ENCODE peak calls at places on chromosomes 16 and 17, in seven cellular contexts. F, H, G, R, L, A and P are unnamed samples.

GRCh38 chr17:58575511-58575910 is 61.1 kb upstream of the MTMR4 start:
- DNase-seq in F (no peak), H (peak), G (no peak), R (no peak), L (no peak), A (no peak), P (no peak)

GRCh38 chr16:51592013-51592501 is 441.0 kb upstream of the SALL1 start:
- DNase-seq in F (no peak), H (no peak), G (no peak), R (no peak), L (peak), A (no peak), P (no peak)

GRCh38 chr17:80898706-80899105 is 92.9 kb upstream of the CHMP6 start:
- DNase-seq in F (no peak), H (no peak), G (no peak), R (no peak), L (no peak), A (no peak), P (no peak)

GRCh38 chr17:19645608-19646250 is 2.8 kb upstream of the ALDH3A2 start:
- DNase-seq in F (peak), H (peak), G (no peak), R (peak), L (peak), A (no peak), P (peak)

GRCh38 chr17:3963214-3964201 is 729 bp downstream of the ATP2A3 start:
- DNase-seq in F (peak), H (no peak), G (no peak), R (peak), L (no peak), A (no peak), P (no peak)

GRCh38 chr17:48462946-48463345 is 32.9 kb upstream of the SKAP1 start:
- DNase-seq in F (no peak), H (no peak), G (no peak), R (no peak), L (no peak), A (peak), P (no peak)

GRCh38 chr17:40486513-40487370 is 14.7 kb downstream of the TNS4 start:
- DNase-seq in F (no peak), H (peak), G (no peak), R (no peak), L (no peak), A (no peak), P (no peak)

GRCh38 chr16:8631818-8632217 is 10.3 kb downstream of the METTL22 start:
- DNase-seq in F (no peak), H (no peak), G (no peak), R (no peak), L (no peak), A (no peak), P (no peak)

GRCh38 chr16:55476625-55477533 is 2.1 kb upstream of the MMP2 start:
- DNase-seq in F (no peak), H (peak), G (no peak), R (no peak), L (no peak), A (no peak), P (no peak)

GRCh38 chr17:35056013-35056412 is 7.5 kb downstream of the RFFL start:
- DNase-seq in F (no peak), H (no peak), G (no peak), R (no peak), L (peak), A (no peak), P (no peak)

GRCh38 chr16:81632392-81633146 is 146.5 kb upstream of the PLCG2 start:
- DNase-seq in F (no peak), H (peak), G (no peak), R (peak), L (no peak), A (no peak), P (no peak)

GRCh38 chr17:8672326-8672725 is 41.8 kb upstream of the MYH10 start:
- DNase-seq in F (no peak), H (no peak), G (no peak), R (no peak), L (no peak), A (no peak), P (no peak)

GRCh38 chr17:1745513-1746020 is 2.9 kb downstream of the SERPINF2 start:
- DNase-seq in F (no peak), H (no peak), G (no peak), R (no peak), L (no peak), A (no peak), P (no peak)